ENCODE peak calls at places on chromosome 7, in four cellular contexts. One of them, this sample, is unnamed.

GRCh38 chr7:17062433-17063383 is 180.9 kb upstream of the AGR3 start:
- DNase-seq in AG04450: no peak
- DNase-seq in coronary artery: no peak
- DNase-seq in IMR-90: peak; percentile 25
- DNase-seq in this sample: no peak

GRCh38 chr7:43905209-43905946 is 1.0 kb downstream of the URGCP start:
- DNase-seq in AG04450: no peak
- DNase-seq in coronary artery: no peak
- DNase-seq in IMR-90: no peak
- DNase-seq in this sample: peak; percentile 60

GRCh38 chr7:12570148-12570528 is 382 bp upstream of the SCIN start:
- DNase-seq in AG04450: no peak
- DNase-seq in coronary artery: no peak
- DNase-seq in IMR-90: no peak
- DNase-seq in this sample: peak; percentile 84

GRCh38 chr7:36318116-36318515 is 71.5 kb upstream of the ANLN start:
- DNase-seq in AG04450: no peak
- DNase-seq in coronary artery: no peak
- DNase-seq in IMR-90: no peak
- DNase-seq in this sample: no peak

GRCh38 chr7:24979470-24979862 is 512 bp downstream of the OSBPL3 start:
- DNase-seq in AG04450: no peak
- DNase-seq in coronary artery: no peak
- DNase-seq in IMR-90: peak; percentile 72
- DNase-seq in this sample: peak; percentile 85

GRCh38 chr7:152608656-152609055 is 67.3 kb downstream of the XRCC2 start:
- DNase-seq in AG04450: no peak
- DNase-seq in coronary artery: no peak
- DNase-seq in IMR-90: no peak
- DNase-seq in this sample: no peak

GRCh38 chr7:111992601-111993000 is 213.6 kb downstream of the DOCK4 start:
- DNase-seq in AG04450: no peak
- DNase-seq in coronary artery: no peak
- DNase-seq in IMR-90: peak; percentile 26
- DNase-seq in this sample: no peak

GRCh38 chr7:43439631-43440401 is 143.1 kb upstream of the STK17A start:
- DNase-seq in AG04450: no peak
- DNase-seq in coronary artery: no peak
- DNase-seq in IMR-90: peak; percentile 47
- DNase-seq in this sample: peak; percentile 65

GRCh38 chr7:133445617-133446016 is 192.7 kb downstream of the EXOC4 start:
- DNase-seq in AG04450: no peak
- DNase-seq in coronary artery: no peak
- DNase-seq in IMR-90: no peak
- DNase-seq in this sample: no peak

GRCh38 chr7:92973293-92973731 is 136.9 kb upstream of the CDK6 start:
- DNase-seq in AG04450: no peak
- DNase-seq in coronary artery: no peak
- DNase-seq in IMR-90: peak; percentile 61
- DNase-seq in this sample: no peak

GRCh38 chr7:87513735-87514319 is 38.3 kb upstream of the ABCB4 start:
- DNase-seq in AG04450: no peak
- DNase-seq in coronary artery: no peak
- DNase-seq in IMR-90: no peak
- DNase-seq in this sample: no peak

GRCh38 chr7:24971333-24972165 is 8.4 kb downstream of the OSBPL3 start:
- DNase-seq in AG04450: peak; percentile 85
- DNase-seq in coronary artery: no peak
- DNase-seq in IMR-90: peak; percentile 96
- DNase-seq in this sample: peak; percentile 93

GRCh38 chr7:76166404-76167255 is 35.1 kb upstream of the SRRM3 start:
- DNase-seq in AG04450: peak; percentile 84
- DNase-seq in coronary artery: peak; percentile 97
- DNase-seq in IMR-90: peak; percentile 93
- DNase-seq in this sample: peak; percentile 92
- H3K4me3 ChIP-seq in AG04450: peak overlapping the region; percentile 82
- H3K4me3 ChIP-seq in coronary artery: peak overlapping the region; percentile 68
- H3K4me3 ChIP-seq in IMR-90: peak overlapping the region; percentile 63
- H3K4me3 ChIP-seq in this sample: peak overlapping the region; percentile 72

DNA sequence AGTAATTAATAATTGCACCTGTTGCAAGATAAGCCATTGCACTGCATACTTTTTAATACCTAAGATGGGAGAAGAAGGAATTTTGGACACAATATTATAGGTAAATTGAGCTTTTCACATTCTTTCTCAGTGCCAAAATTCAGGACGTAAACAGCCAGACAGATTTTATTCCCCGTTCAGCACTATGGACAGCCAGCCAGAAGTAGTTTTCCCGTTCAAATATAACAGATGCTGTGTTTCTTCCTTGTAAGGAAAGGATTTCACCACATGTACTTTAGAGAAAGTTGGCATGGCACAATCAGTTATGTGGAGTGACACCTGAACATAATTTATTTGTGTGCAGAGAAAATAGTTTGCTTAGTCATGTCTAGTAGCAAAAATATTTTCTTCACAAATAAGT is 34.8 kb downstream of the SEMA3E start:
- DNase-seq in AG04450: no peak
- DNase-seq in coronary artery: no peak
- DNase-seq in IMR-90: no peak
- DNase-seq in this sample: peak; percentile 14
- TF ChIP-seq CTCF in AG04450: no peak
- TF ChIP-seq CTCF in coronary artery: no peak
- TF ChIP-seq CTCF in IMR-90: no peak
- TF ChIP-seq CTCF in this sample: no peak

GRCh38 chr7:6530626-6531491 is 20.4 kb downstream of the GRID2IP start:
- DNase-seq in AG04450: no peak
- DNase-seq in coronary artery: no peak
- DNase-seq in IMR-90: no peak
- DNase-seq in this sample: peak; percentile 13

GRCh38 chr7:6529643-6530042 is 21.6 kb downstream of the GRID2IP start:
- DNase-seq in AG04450: no peak
- DNase-seq in coronary artery: no peak
- DNase-seq in IMR-90: no peak
- DNase-seq in this sample: no peak

GRCh38 chr7:6528401-6529130 is 22.7 kb downstream of the GRID2IP start:
- DNase-seq in AG04450: no peak
- DNase-seq in coronary artery: no peak
- DNase-seq in IMR-90: no peak
- DNase-seq in this sample: no peak

GRCh38 chr7:6531492-6532279 is 19.6 kb downstream of the GRID2IP start:
- DNase-seq in AG04450: no peak
- DNase-seq in coronary artery: no peak
- DNase-seq in IMR-90: no peak
- DNase-seq in this sample: no peak

DNA sequence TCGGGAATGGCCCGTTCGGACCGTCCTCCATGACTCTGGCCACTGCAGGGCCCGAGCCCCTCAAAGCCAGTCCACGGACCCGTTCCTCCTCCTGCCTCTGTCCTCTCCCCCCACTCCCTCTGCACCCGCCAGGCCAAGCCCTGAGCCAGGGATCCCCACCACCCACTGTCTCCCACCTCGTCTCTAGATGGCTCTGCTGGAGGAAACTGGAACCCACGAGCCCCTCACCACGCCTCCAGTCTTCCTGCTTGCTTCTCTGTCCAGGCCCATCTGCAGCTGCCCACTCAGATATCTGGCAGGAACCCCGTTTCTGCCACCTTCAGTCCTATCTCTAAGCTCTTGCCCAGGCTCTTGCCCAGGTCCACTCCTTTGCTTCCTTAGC is 24.3 kb downstream of the GRID2IP start:
- DNase-seq in AG04450: no peak
- DNase-seq in coronary artery: no peak
- DNase-seq in IMR-90: no peak
- DNase-seq in this sample: no peak
- H3K4me3 ChIP-seq in AG04450: peak overlapping the region; percentile 38
- H3K4me3 ChIP-seq in coronary artery: peak overlapping the region; percentile 71
- H3K4me3 ChIP-seq in IMR-90: peak overlapping the region; percentile 24
- H3K4me3 ChIP-seq in this sample: no peak overlapping the region

DNA sequence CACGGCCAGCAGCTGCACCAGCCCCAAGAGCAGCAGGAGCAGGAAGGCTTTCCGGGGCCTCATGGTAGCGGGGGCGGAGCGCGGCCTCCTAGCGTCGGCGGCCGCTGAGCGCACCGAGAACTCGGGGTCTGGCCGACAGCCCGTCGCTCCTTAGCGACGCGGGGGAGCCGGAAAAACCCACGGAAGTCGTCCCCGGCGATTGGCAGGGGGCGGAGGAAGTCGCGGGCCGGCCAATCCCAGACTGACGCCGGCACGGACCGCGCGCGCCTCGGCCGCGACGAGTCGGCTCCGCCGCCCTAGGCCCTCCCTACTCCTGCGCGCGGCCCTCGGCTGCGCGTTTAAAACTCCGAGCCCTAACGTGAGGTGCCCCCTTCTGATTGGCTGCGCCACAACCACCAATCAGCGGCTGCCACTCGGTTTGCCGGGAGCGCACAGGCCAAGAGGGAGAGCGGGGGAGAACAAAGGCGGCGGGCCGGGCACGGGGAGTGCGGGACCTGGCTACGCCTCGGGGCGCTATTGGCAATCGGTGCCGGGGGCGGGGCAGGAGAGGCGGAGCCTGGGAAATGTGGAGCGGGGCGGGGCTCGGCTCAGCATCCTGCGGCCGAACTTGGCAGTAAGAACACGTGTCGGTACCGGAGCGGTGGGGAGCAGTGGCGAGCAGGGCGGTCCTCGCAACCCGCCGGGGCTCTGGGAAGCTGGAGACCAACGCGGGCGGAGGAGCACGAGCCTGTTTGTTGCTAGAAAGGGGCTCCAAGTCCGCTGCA is at the start of gene PDIA4:
- DNase-seq in AG04450: peak; percentile 98
- DNase-seq in coronary artery: peak; percentile 100
- DNase-seq in IMR-90: peak; percentile 99
- DNase-seq in this sample: peak; percentile 100
- TF ChIP-seq CTCF in AG04450: peak; percentile 35
- TF ChIP-seq CTCF in coronary artery: no peak
- TF ChIP-seq CTCF in IMR-90: peak; percentile 34
- TF ChIP-seq CTCF in this sample: no peak

GRCh38 chr7:122303522-122303970 is 1.0 kb downstream of the FEZF1 start:
- DNase-seq in AG04450: no peak
- DNase-seq in coronary artery: no peak
- DNase-seq in IMR-90: no peak
- DNase-seq in this sample: no peak

GRCh38 chr7:122304604-122304975 is at the start of gene FEZF1:
- DNase-seq in AG04450: no peak
- DNase-seq in coronary artery: no peak
- DNase-seq in IMR-90: no peak
- DNase-seq in this sample: no peak

GRCh38 chr7:122304996-122305421 is 459 bp upstream of the FEZF1 start:
- DNase-seq in AG04450: no peak
- DNase-seq in coronary artery: no peak
- DNase-seq in IMR-90: no peak
- DNase-seq in this sample: no peak

GRCh38 chr7:122302826-122303521 is 1.6 kb downstream of the FEZF1 start:
- DNase-seq in AG04450: no peak
- DNase-seq in coronary artery: no peak
- DNase-seq in IMR-90: no peak
- DNase-seq in this sample: no peak

DNA sequence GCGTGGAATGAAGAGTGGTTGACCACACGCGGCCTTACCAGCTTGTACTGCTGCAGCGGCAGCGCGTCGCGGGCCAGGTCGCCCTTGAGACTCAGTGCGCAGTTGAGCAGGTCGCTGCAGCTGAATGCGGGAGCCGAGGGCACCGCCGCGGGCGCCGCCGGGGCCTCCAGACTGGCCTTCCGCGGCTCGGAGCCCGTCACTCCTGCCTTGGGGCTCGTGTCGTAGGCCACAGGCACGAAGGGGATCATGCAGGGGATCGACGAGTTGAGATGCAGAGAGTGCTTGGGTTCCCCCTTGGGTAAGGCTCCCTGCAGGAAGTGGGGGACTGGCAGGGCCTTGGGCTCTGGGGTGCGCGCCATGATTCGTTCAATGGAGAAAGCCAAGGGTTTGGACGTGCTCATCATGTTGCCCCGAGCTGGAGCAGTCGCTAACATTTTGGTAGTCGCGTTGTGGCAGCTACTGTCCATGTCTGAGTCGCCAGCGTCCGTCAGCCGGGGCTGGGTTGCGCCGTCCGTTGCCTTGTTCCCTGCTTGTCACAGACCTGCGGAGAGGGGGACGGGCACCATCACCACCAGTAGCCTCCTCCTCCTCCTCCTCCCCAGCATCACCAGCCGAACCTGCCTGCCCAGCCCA is 463 bp downstream of the FEZF1 start:
- DNase-seq in AG04450: no peak
- DNase-seq in coronary artery: no peak
- DNase-seq in IMR-90: no peak
- DNase-seq in this sample: no peak
- H3K4me3 ChIP-seq in AG04450: no peak overlapping the region
- H3K4me3 ChIP-seq in coronary artery: peak overlapping the region; percentile 55
- H3K4me3 ChIP-seq in IMR-90: no peak overlapping the region
- H3K4me3 ChIP-seq in this sample: no peak overlapping the region